ENCODE peak calls at places on chromosomes 4 and X, in six cellular contexts. One of them, this sample, is unnamed.

GRCh38 chrX:129493643-129494042 is 29.6 kb downstream of the SMARCA1 start:
- DNase-seq in activated effector memory CD4-positive, alpha-beta T cell treated with Interleukin-2 at 50 U/mL for 16 hours: no peak
- DNase-seq in thoracic aorta: no peak
- DNase-seq in NCI-H1092: no peak
- DNase-seq in GM03348: peak; percentile 21
- DNase-seq in effector memory CD8-positive, alpha-beta T cell: no peak
- DNase-seq in this sample: no peak

GRCh38 chr4:95193391-95194224 is 355.2 kb downstream of the UNC5C start:
- DNase-seq in activated effector memory CD4-positive, alpha-beta T cell treated with Interleukin-2 at 50 U/mL for 16 hours: no peak
- DNase-seq in effector memory CD8-positive, alpha-beta T cell: no peak
- DNase-seq in NCI-H1092: no peak
- DNase-seq in GM03348: no peak
- DNase-seq in thoracic aorta: no peak
- DNase-seq in this sample: peak; percentile 43

GRCh38 chr4:85423414-85423813 is 51.5 kb upstream of the ARHGAP24 start:
- DNase-seq in NCI-H1092: no peak
- DNase-seq in thoracic aorta: no peak
- DNase-seq in effector memory CD8-positive, alpha-beta T cell: no peak
- DNase-seq in activated effector memory CD4-positive, alpha-beta T cell treated with Interleukin-2 at 50 U/mL for 16 hours: no peak
- DNase-seq in GM03348: peak; percentile 19
- DNase-seq in this sample: no peak

GRCh38 chrX:22690116-22690515 is 309.6 kb upstream of the DDX53 start:
- DNase-seq in NCI-H1092: no peak
- DNase-seq in thoracic aorta: no peak
- DNase-seq in effector memory CD8-positive, alpha-beta T cell: no peak
- DNase-seq in activated effector memory CD4-positive, alpha-beta T cell treated with Interleukin-2 at 50 U/mL for 16 hours: no peak
- DNase-seq in GM03348: no peak
- DNase-seq in this sample: no peak

GRCh38 chrX:34881671-34882070 is 60.9 kb upstream of the FAM47B start:
- DNase-seq in thoracic aorta: no peak
- DNase-seq in effector memory CD8-positive, alpha-beta T cell: no peak
- DNase-seq in GM03348: no peak
- DNase-seq in activated effector memory CD4-positive, alpha-beta T cell treated with Interleukin-2 at 50 U/mL for 16 hours: no peak
- DNase-seq in NCI-H1092: no peak
- DNase-seq in this sample: no peak

GRCh38 chr4:36024901-36025610 is 219.3 kb downstream of the ARAP2 start:
- DNase-seq in activated effector memory CD4-positive, alpha-beta T cell treated with Interleukin-2 at 50 U/mL for 16 hours: no peak
- DNase-seq in GM03348: no peak
- DNase-seq in thoracic aorta: no peak
- DNase-seq in NCI-H1092: no peak
- DNase-seq in effector memory CD8-positive, alpha-beta T cell: no peak
- DNase-seq in this sample: no peak

GRCh38 chr4:60443068-60443467 is 757.1 kb upstream of the ADGRL3 start:
- DNase-seq in thoracic aorta: no peak
- DNase-seq in effector memory CD8-positive, alpha-beta T cell: no peak
- DNase-seq in NCI-H1092: no peak
- DNase-seq in GM03348: no peak
- DNase-seq in activated effector memory CD4-positive, alpha-beta T cell treated with Interleukin-2 at 50 U/mL for 16 hours: no peak
- DNase-seq in this sample: no peak

GRCh38 chrX:1392376-1393130 is 640 bp upstream of the SLC25A6 start:
- DNase-seq in thoracic aorta: no peak
- DNase-seq in activated effector memory CD4-positive, alpha-beta T cell treated with Interleukin-2 at 50 U/mL for 16 hours: no peak
- DNase-seq in GM03348: peak; percentile 83
- DNase-seq in NCI-H1092: no peak
- DNase-seq in effector memory CD8-positive, alpha-beta T cell: peak; percentile 42
- DNase-seq in this sample: peak; percentile 39